ENCODE peak calls at places on chromosomes 4 and X, in four cellular contexts. Z, M, C and T are unnamed samples.

GRCh38 chrX:19756577-19757131 is 130.7 kb downstream of the SH3KBP1 start:
- DNase-seq in C (no peak), Z (no peak), M (no peak), T (no peak)

GRCh38 chr4:108432418-108432817 is 188.0 kb upstream of the RPL34 start:
- DNase-seq in M (no peak), Z (no peak), C (no peak), T (no peak)

GRCh38 chr4:27692098-27692679 is 831.5 kb downstream of the STIM2 start:
- DNase-seq in C (peak; percentile 45), M (no peak), Z (no peak), T (peak; percentile 46)

GRCh38 chr4:62500296-62500695 is 1300.2 kb downstream of the ADGRL3 start:
- DNase-seq in M (no peak), C (no peak), Z (no peak), T (no peak)

GRCh38 chr4:165297626-165298025 is 29.8 kb upstream of the MSMO1 start:
- DNase-seq in C (no peak), M (no peak), Z (no peak), T (no peak)

GRCh38 chrX:119015407-119016242 is 41.2 kb downstream of the LONRF3 start:
- DNase-seq in M (no peak), Z (no peak), C (peak; percentile 35), T (no peak)

GRCh38 chr4:25786497-25787065 is 76.2 kb downstream of the SEL1L3 start:
- DNase-seq in Z (no peak), M (no peak), C (no peak), T (no peak)

GRCh38 chrX:30060718-30061117 is 154.6 kb upstream of the MAGEB2 start:
- DNase-seq in M (peak; percentile 3), C (peak; percentile 6), Z (no peak), T (peak; percentile 27)

GRCh38 chr4:73676881-73677323 is 56.7 kb upstream of the RASSF6 start:
- DNase-seq in C (no peak), M (peak; percentile 98), Z (no peak), T (no peak)